ENCODE peak calls at places on chromosomes 6 and 20, in nine cellular contexts. V is A673, P is left ventricle myocardium inferior, G is uterus, X is Panc1, T is fibroblast of villous mesenchyme, L is SJSA1, Q is lung, W is IMR-90. E is an unnamed sample.

GRCh38 chr6:22605736-22606135 is 36.4 kb downstream of the HDGFL1 start:
- DNase-seq in V (peak; percentile 7), P (no peak), G (no peak), X (no peak), T (no peak), L (no peak), Q (no peak), W (peak; percentile 36), E (peak; percentile 62)

GRCh38 chr20:62627901-62628612 is 14.2 kb upstream of the SLCO4A1 start:
- DNase-seq in V (peak; percentile 66), P (no peak), G (no peak), X (no peak), T (peak; percentile 73), L (peak; percentile 71), Q (no peak), W (peak; percentile 29), E (no peak)

GRCh38 chr6:44253307-44254101 is 3.8 kb downstream of the SLC35B2 start:
- DNase-seq in V (peak; percentile 79), P (no peak), G (no peak), X (no peak), T (peak; percentile 32), L (peak; percentile 69), Q (no peak), W (no peak), E (peak; percentile 42)

GRCh38 chr6:153858529-153858928 is 180.5 kb upstream of the OPRM1 start:
- DNase-seq in V (no peak), P (no peak), G (no peak), X (no peak), T (no peak), L (no peak), Q (no peak), W (no peak), E (no peak)

GRCh38 chr6:116217069-116217468 is 36.8 kb downstream of the TSPYL4 start:
- DNase-seq in V (peak; percentile 64), P (no peak), G (no peak), X (peak; percentile 43), T (peak; percentile 52), L (no peak), Q (no peak), W (peak; percentile 52), E (peak; percentile 78)

GRCh38 chr6:82381278-82381677 is 17.7 kb downstream of the TPBG start:
- DNase-seq in V (no peak), P (no peak), G (no peak), X (no peak), T (no peak), L (no peak), Q (no peak), W (no peak), E (no peak)

GRCh38 chr20:34985439-34986310 is 30.0 kb downstream of the MYH7B start:
- DNase-seq in V (no peak), P (peak; percentile 15), G (no peak), X (no peak), T (no peak), L (no peak), Q (no peak), W (no peak), E (no peak)

GRCh38 chr6:38349795-38350194 is 289.9 kb downstream of the BTBD9 start:
- DNase-seq in V (no peak), P (no peak), G (no peak), X (no peak), T (peak; percentile 83), L (no peak), Q (no peak), W (peak; percentile 90), E (peak; percentile 78)

GRCh38 chr6:137661601-137662000 is 167.4 kb upstream of the OLIG3 start:
- DNase-seq in V (peak; percentile 16), P (no peak), G (no peak), X (no peak), T (peak; percentile 33), L (no peak), Q (no peak), W (peak; percentile 26), E (peak; percentile 35)

GRCh38 chr6:136656121-136656520 is 105.9 kb upstream of the MAP7 start:
- DNase-seq in V (no peak), P (no peak), G (no peak), X (no peak), T (peak; percentile 88), L (no peak), Q (no peak), W (no peak), E (peak; percentile 67)

GRCh38 chr6:106557837-106558236 is 71.5 kb downstream of the RTN4IP1 start:
- DNase-seq in V (no peak), P (no peak), G (no peak), X (no peak), T (peak; percentile 38), L (no peak), Q (no peak), W (no peak), E (peak; percentile 23)

DNA sequence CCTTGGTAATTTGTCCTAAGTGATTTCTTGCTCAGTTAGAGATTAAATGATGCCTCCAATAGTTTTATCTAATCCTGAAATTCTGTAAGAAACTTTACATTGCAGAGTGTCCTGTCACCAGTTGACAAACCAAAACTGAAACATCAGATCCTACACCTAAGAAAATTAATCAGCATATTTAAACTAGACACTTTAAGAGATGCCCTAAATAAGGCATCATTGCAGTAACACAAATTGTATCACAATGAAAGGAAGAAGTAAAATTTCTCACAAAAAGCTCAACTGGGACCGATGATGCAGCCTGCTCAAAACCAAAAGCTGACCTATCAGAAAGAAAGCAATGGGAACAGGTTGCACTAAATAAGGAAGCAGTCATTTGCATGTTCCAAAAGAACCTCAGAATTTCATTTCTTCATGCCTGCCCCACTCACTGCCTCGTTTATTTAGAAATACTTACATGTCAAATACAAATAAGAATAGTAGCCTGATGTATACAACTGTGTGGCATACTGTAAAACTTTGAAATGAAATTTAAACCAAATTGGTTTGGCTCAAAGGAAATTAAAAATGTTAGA is 12.1 kb downstream of the HIVEP2 start:
- DNase-seq in V (no peak), P (no peak), G (no peak), X (no peak), T (no peak), L (no peak), Q (no peak), W (no peak), E (no peak)
- H3K4me3 ChIP-seq in V (no peak overlapping the region), P (no peak overlapping the region), G (no peak overlapping the region), X (no peak overlapping the region), T (no peak overlapping the region), L (no peak overlapping the region), Q (no peak overlapping the region), W (no peak overlapping the region), E (no peak overlapping the region)

GRCh38 chr6:31946370-31946885 is 533 bp downstream of the CFB start:
- DNase-seq in V (no peak), P (no peak), G (no peak), X (no peak), T (no peak), L (no peak), Q (no peak), W (no peak), E (no peak)

GRCh38 chr6:31947070-31947675 is 1.3 kb downstream of the CFB start:
- DNase-seq in V (no peak), P (no peak), G (no peak), X (no peak), T (no peak), L (no peak), Q (no peak), W (no peak), E (no peak)

GRCh38 chr6:31945507-31946369 is at the start of gene CFB:
- DNase-seq in V (peak; percentile 37), P (peak; percentile 65), G (peak; percentile 82), X (no peak), T (peak; percentile 86), L (no peak), Q (peak; percentile 72), W (peak; percentile 86), E (peak; percentile 90)

GRCh38 chr6:31943742-31944141 is 2.2 kb upstream of the CFB start:
- DNase-seq in V (no peak), P (no peak), G (no peak), X (no peak), T (no peak), L (no peak), Q (no peak), W (no peak), E (no peak)

DNA sequence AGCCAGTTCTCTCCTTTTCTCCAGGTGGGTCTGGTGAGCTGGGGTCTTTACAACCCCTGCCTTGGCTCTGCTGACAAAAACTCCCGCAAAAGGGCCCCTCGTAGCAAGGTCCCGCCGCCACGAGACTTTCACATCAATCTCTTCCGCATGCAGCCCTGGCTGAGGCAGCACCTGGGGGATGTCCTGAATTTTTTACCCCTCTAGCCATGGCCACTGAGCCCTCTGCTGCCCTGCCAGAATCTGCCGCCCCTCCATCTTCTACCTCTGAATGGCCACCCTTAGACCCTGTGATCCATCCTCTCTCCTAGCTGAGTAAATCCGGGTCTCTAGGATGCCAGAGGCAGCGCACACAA is 765 bp upstream of the CFB start:
- DNase-seq in V (no peak), P (no peak), G (no peak), X (no peak), T (no peak), L (no peak), Q (no peak), W (no peak), E (no peak)
- H3K4me3 ChIP-seq in V (no peak overlapping the region), P (peak overlapping the region; percentile 39), G (no peak overlapping the region), X (no peak overlapping the region), T (no peak overlapping the region), L (no peak overlapping the region), Q (no peak overlapping the region), W (no peak overlapping the region), E (no peak overlapping the region)

DNA sequence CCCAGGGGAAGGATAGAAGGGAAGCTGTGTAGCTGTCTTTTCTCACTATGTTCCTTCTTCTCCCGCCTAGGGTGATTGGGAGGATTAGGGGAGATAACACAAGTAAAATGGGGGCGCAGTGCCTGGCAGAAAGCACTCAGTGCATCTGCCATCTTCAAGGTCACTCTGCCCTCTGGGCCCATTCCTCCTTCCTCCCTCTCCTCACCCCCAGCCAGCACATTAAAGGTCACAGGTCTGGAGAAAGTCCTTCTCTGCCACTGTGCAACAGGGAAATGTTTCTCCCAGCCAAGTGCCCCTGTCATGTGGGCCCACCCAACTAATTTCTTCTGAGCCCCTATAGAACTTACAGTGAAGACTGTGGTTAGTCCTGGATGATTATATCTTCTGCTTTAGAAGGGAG is 45.8 kb downstream of the CLIC5 start:
- DNase-seq in V (no peak), P (no peak), G (no peak), X (no peak), T (no peak), L (no peak), Q (no peak), W (no peak), E (no peak)
- H3K4me3 ChIP-seq in V (no peak overlapping the region), P (peak overlapping the region; percentile 45), G (no peak overlapping the region), X (no peak overlapping the region), T (no peak overlapping the region), L (peak overlapping the region; percentile 27), Q (no peak overlapping the region), W (no peak overlapping the region), E (no peak overlapping the region)

DNA sequence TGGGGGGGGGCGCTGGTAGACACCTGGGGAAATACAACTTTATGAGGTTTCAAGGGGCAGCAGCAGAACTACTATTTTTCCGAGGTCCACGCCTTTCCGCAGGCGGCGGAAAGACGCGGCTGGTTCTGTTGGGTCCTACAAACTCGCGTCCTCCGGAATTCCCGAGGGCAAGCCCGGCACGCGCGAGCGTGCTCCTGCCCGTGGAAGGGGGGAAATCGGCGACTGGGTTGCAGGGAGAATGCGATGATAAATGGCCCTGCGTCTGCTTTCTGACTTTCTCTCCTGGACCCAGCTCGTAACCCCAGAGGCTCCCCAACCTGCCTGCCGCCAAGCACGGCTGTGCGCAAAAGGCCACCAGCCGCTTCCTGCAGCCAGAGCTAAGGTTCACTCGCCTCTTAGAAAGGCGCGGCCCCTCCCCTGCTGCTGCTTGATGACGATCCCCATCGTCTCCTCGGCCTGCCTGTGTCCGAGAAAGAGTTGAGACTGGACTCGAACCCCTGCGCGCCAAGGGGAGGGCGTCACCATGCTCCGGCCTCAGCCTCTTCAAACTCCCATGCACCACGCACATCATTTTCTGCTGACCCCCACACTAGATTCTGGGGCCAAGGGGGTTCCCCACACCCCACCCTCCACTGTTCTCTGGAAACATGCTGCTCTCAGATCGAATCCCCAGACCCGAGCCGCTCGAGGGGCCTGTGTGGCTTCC is 6.7 kb downstream of the FOXA2 start:
- DNase-seq in V (no peak), P (no peak), G (no peak), X (no peak), T (no peak), L (no peak), Q (peak; percentile 70), W (no peak), E (no peak)
- H3K4me3 ChIP-seq in V (no peak overlapping the region), P (no peak overlapping the region), G (no peak overlapping the region), X (peak overlapping the region; percentile 39), T (no peak overlapping the region), L (no peak overlapping the region), Q (no peak overlapping the region), W (no peak overlapping the region), E (no peak overlapping the region)